ENCODE peak calls at places on chromosomes 2 and 18, in five cellular contexts. One of them, this sample, is unnamed.

GRCh38 chr2:44510246-44510645 is 148.5 kb downstream of the CAMKMT start:
- DNase-seq in naive thymus-derived CD8-positive, alpha-beta T cell: no peak
- DNase-seq in AG20443: no peak
- DNase-seq in endothelial cell of umbilical vein: no peak
- DNase-seq in ELR: peak; percentile 52
- DNase-seq in this sample: no peak

GRCh38 chr2:31420936-31421335 is 6.4 kb upstream of the XDH start:
- DNase-seq in ELR: peak; percentile 18
- DNase-seq in endothelial cell of umbilical vein: no peak
- DNase-seq in naive thymus-derived CD8-positive, alpha-beta T cell: no peak
- DNase-seq in AG20443: no peak
- DNase-seq in this sample: no peak

GRCh38 chr18:70671889-70672551 is 383.2 kb downstream of the SOCS6 start:
- DNase-seq in endothelial cell of umbilical vein: no peak
- DNase-seq in AG20443: no peak
- DNase-seq in ELR: no peak
- DNase-seq in naive thymus-derived CD8-positive, alpha-beta T cell: no peak
- DNase-seq in this sample: no peak

GRCh38 chr2:170140561-170140960 is 37.4 kb upstream of the MYO3B start:
- DNase-seq in naive thymus-derived CD8-positive, alpha-beta T cell: no peak
- DNase-seq in AG20443: no peak
- DNase-seq in ELR: no peak
- DNase-seq in endothelial cell of umbilical vein: no peak
- DNase-seq in this sample: no peak

GRCh38 chr2:132430895-132431294 is 14.3 kb downstream of the GPR39 start:
- DNase-seq in endothelial cell of umbilical vein: no peak
- DNase-seq in AG20443: no peak
- DNase-seq in naive thymus-derived CD8-positive, alpha-beta T cell: no peak
- DNase-seq in ELR: peak; percentile 32
- DNase-seq in this sample: no peak

GRCh38 chr2:178277741-178278197 is 83.5 kb downstream of the OSBPL6 start:
- DNase-seq in ELR: peak; percentile 41
- DNase-seq in AG20443: no peak
- DNase-seq in naive thymus-derived CD8-positive, alpha-beta T cell: no peak
- DNase-seq in endothelial cell of umbilical vein: no peak
- DNase-seq in this sample: no peak

GRCh38 chr2:201909961-201910361 is 103.6 kb downstream of the CDK15 start:
- DNase-seq in naive thymus-derived CD8-positive, alpha-beta T cell: no peak
- DNase-seq in AG20443: peak; percentile 67
- DNase-seq in ELR: peak; percentile 72
- DNase-seq in endothelial cell of umbilical vein: no peak
- DNase-seq in this sample: no peak

GRCh38 chr2:102540882-102541281 is 67.9 kb downstream of the SLC9A4 start:
- DNase-seq in AG20443: no peak
- DNase-seq in endothelial cell of umbilical vein: no peak
- DNase-seq in naive thymus-derived CD8-positive, alpha-beta T cell: no peak
- DNase-seq in ELR: no peak
- DNase-seq in this sample: no peak

GRCh38 chr2:7692657-7693161 is 775.5 kb downstream of the RNF144A start:
- DNase-seq in AG20443: peak; percentile 93
- DNase-seq in naive thymus-derived CD8-positive, alpha-beta T cell: no peak
- DNase-seq in endothelial cell of umbilical vein: no peak
- DNase-seq in ELR: peak; percentile 37
- DNase-seq in this sample: no peak

GRCh38 chr2:96083064-96083889 is 33.1 kb downstream of the ADRA2B start:
- DNase-seq in endothelial cell of umbilical vein: no peak
- DNase-seq in ELR: no peak
- DNase-seq in naive thymus-derived CD8-positive, alpha-beta T cell: no peak
- DNase-seq in AG20443: peak; percentile 17
- DNase-seq in this sample: peak; percentile 37

GRCh38 chr2:70994055-70994444 is 623 bp downstream of the TEX261 start:
- DNase-seq in AG20443: peak; percentile 49
- DNase-seq in endothelial cell of umbilical vein: no peak
- DNase-seq in ELR: peak; percentile 50
- DNase-seq in naive thymus-derived CD8-positive, alpha-beta T cell: peak; percentile 9
- DNase-seq in this sample: no peak

GRCh38 chr2:149098722-149099121 is 60.2 kb downstream of the LYPD6B start:
- DNase-seq in naive thymus-derived CD8-positive, alpha-beta T cell: no peak
- DNase-seq in AG20443: peak; percentile 50
- DNase-seq in ELR: peak; percentile 54
- DNase-seq in endothelial cell of umbilical vein: peak; percentile 19
- DNase-seq in this sample: no peak

GRCh38 chr18:62715829-62716678 is 713 bp downstream of the PHLPP1 start:
- DNase-seq in AG20443: peak; percentile 72
- DNase-seq in ELR: peak; percentile 71
- DNase-seq in naive thymus-derived CD8-positive, alpha-beta T cell: peak; percentile 72
- DNase-seq in endothelial cell of umbilical vein: peak; percentile 62
- DNase-seq in this sample: peak; percentile 18

GRCh38 chr2:44348385-44348784 is 12.9 kb downstream of the PREPL start:
- DNase-seq in ELR: no peak
- DNase-seq in naive thymus-derived CD8-positive, alpha-beta T cell: no peak
- DNase-seq in AG20443: peak; percentile 71
- DNase-seq in endothelial cell of umbilical vein: no peak
- DNase-seq in this sample: no peak

GRCh38 chr2:118177932-118178331 is 89.7 kb downstream of the INSIG2 start:
- DNase-seq in AG20443: no peak
- DNase-seq in ELR: no peak
- DNase-seq in naive thymus-derived CD8-positive, alpha-beta T cell: no peak
- DNase-seq in endothelial cell of umbilical vein: no peak
- DNase-seq in this sample: no peak

GRCh38 chr18:23573948-23574431 is 12.3 kb downstream of the NPC1 start:
- DNase-seq in naive thymus-derived CD8-positive, alpha-beta T cell: peak; percentile 6
- DNase-seq in ELR: peak; percentile 86
- DNase-seq in endothelial cell of umbilical vein: peak; percentile 25
- DNase-seq in AG20443: peak; percentile 58
- DNase-seq in this sample: peak; percentile 45

GRCh38 chr2:68045337-68045736 is 17.5 kb downstream of the C1D start:
- DNase-seq in naive thymus-derived CD8-positive, alpha-beta T cell: no peak
- DNase-seq in endothelial cell of umbilical vein: no peak
- DNase-seq in ELR: peak; percentile 49
- DNase-seq in AG20443: no peak
- DNase-seq in this sample: no peak

GRCh38 chr18:79588636-79589481 is 90.7 kb upstream of the CTDP1 start:
- DNase-seq in naive thymus-derived CD8-positive, alpha-beta T cell: no peak
- DNase-seq in AG20443: peak; percentile 93
- DNase-seq in endothelial cell of umbilical vein: peak; percentile 3
- DNase-seq in ELR: peak; percentile 4
- DNase-seq in this sample: peak; percentile 57

GRCh38 chr2:189163889-189164288 is 15.7 kb downstream of the COL5A2 start:
- DNase-seq in AG20443: peak; percentile 38
- DNase-seq in naive thymus-derived CD8-positive, alpha-beta T cell: no peak
- DNase-seq in endothelial cell of umbilical vein: peak; percentile 44
- DNase-seq in ELR: peak; percentile 80
- DNase-seq in this sample: no peak

GRCh38 chr2:127012868-127013267 is 94.1 kb downstream of the BIN1 start:
- DNase-seq in endothelial cell of umbilical vein: no peak
- DNase-seq in ELR: peak; percentile 46
- DNase-seq in naive thymus-derived CD8-positive, alpha-beta T cell: no peak
- DNase-seq in AG20443: no peak
- DNase-seq in this sample: no peak

GRCh38 chr2:239259603-239260298 is 141.1 kb downstream of the HDAC4 start:
- DNase-seq in AG20443: no peak
- DNase-seq in naive thymus-derived CD8-positive, alpha-beta T cell: peak; percentile 36
- DNase-seq in ELR: no peak
- DNase-seq in endothelial cell of umbilical vein: no peak
- DNase-seq in this sample: peak; percentile 66

GRCh38 chr2:159801925-159802324 is 3.9 kb upstream of the CD302 start:
- DNase-seq in AG20443: no peak
- DNase-seq in ELR: no peak
- DNase-seq in endothelial cell of umbilical vein: no peak
- DNase-seq in naive thymus-derived CD8-positive, alpha-beta T cell: no peak
- DNase-seq in this sample: no peak

GRCh38 chr2:60553496-60553991 is at the start of gene BCL11A:
- DNase-seq in endothelial cell of umbilical vein: peak; percentile 74
- DNase-seq in AG20443: peak; percentile 61
- DNase-seq in naive thymus-derived CD8-positive, alpha-beta T cell: no peak
- DNase-seq in ELR: peak; percentile 72
- DNase-seq in this sample: no peak

GRCh38 chr2:148832626-148833025 is 42.4 kb upstream of the KIF5C start:
- DNase-seq in endothelial cell of umbilical vein: no peak
- DNase-seq in ELR: no peak
- DNase-seq in AG20443: no peak
- DNase-seq in naive thymus-derived CD8-positive, alpha-beta T cell: no peak
- DNase-seq in this sample: no peak

GRCh38 chr18:43587538-43588153 is 310.4 kb upstream of the SYT4 start:
- DNase-seq in endothelial cell of umbilical vein: peak; percentile 43
- DNase-seq in naive thymus-derived CD8-positive, alpha-beta T cell: peak; percentile 10
- DNase-seq in ELR: peak; percentile 35
- DNase-seq in AG20443: peak; percentile 45
- DNase-seq in this sample: no peak

GRCh38 chr2:227804970-227805369 is 8.7 kb upstream of the CCL20 start:
- DNase-seq in ELR: peak; percentile 31
- DNase-seq in endothelial cell of umbilical vein: no peak
- DNase-seq in AG20443: no peak
- DNase-seq in naive thymus-derived CD8-positive, alpha-beta T cell: no peak
- DNase-seq in this sample: no peak

GRCh38 chr18:47343291-47343690 is 91.8 kb upstream of the SKOR2 start:
- DNase-seq in AG20443: no peak
- DNase-seq in endothelial cell of umbilical vein: no peak
- DNase-seq in naive thymus-derived CD8-positive, alpha-beta T cell: no peak
- DNase-seq in ELR: peak; percentile 74
- DNase-seq in this sample: no peak

GRCh38 chr2:227402959-227403358 is 15.2 kb upstream of the SCYGR1 start:
- DNase-seq in AG20443: no peak
- DNase-seq in naive thymus-derived CD8-positive, alpha-beta T cell: no peak
- DNase-seq in ELR: peak; percentile 52
- DNase-seq in endothelial cell of umbilical vein: no peak
- DNase-seq in this sample: no peak

GRCh38 chr2:86807462-86808275 is 17.0 kb upstream of the CD8A start:
- DNase-seq in endothelial cell of umbilical vein: peak; percentile 29
- DNase-seq in AG20443: peak; percentile 42
- DNase-seq in naive thymus-derived CD8-positive, alpha-beta T cell: peak; percentile 77
- DNase-seq in ELR: peak; percentile 57
- DNase-seq in this sample: no peak

GRCh38 chr2:113755690-113756063 is 765 bp downstream of the SLC35F5 start:
- DNase-seq in endothelial cell of umbilical vein: peak; percentile 73
- DNase-seq in ELR: peak; percentile 42
- DNase-seq in AG20443: peak; percentile 7
- DNase-seq in naive thymus-derived CD8-positive, alpha-beta T cell: no peak
- DNase-seq in this sample: no peak

This sample was measured in gastrocnemius medialis.